ENCODE peak calls at places on chromosomes 6 and 20, in five cellular contexts. R is endothelial cell of umbilical vein, A is body of pancreas, P is right lobe of liver, T is upper lobe of right lung. G is an unnamed sample.

GRCh38 chr20:32474967-32475819 is 109.9 kb downstream of the NOL4L start:
- DNase-seq in A (peak; percentile 86), R (peak; percentile 91), P (peak; percentile 86), T (peak; percentile 95), G (peak; percentile 99)

GRCh38 chr6:136627191-136627590 is 77.0 kb upstream of the MAP7 start:
- DNase-seq in R (no peak), T (no peak), P (no peak), A (no peak), G (no peak)

GRCh38 chr20:57618091-57618765 is 2.0 kb downstream of the ZBP1 start:
- DNase-seq in A (no peak), P (no peak), T (peak; percentile 60), R (no peak), G (peak; percentile 91)

GRCh38 chr6:148249160-148249559 is 93.5 kb upstream of the SASH1 start:
- DNase-seq in T (no peak), A (peak; percentile 37), R (no peak), P (no peak), G (no peak)

GRCh38 chr6:85124472-85125428 is 325.1 kb upstream of the NT5E start:
- DNase-seq in R (no peak), P (no peak), A (no peak), T (no peak), G (no peak)

GRCh38 chr6:111427341-111428116 is 55.5 kb downstream of the REV3L start:
- DNase-seq in A (peak; percentile 23), P (no peak), R (peak; percentile 90), T (no peak), G (no peak)

GRCh38 chr20:53943522-53944291 is 126.7 kb downstream of the BCAS1 start:
- DNase-seq in A (peak; percentile 31), T (no peak), R (peak; percentile 64), P (no peak), G (no peak)

GRCh38 chr6:34953084-34954025 is 64.3 kb downstream of the ANKS1A start:
- DNase-seq in T (no peak), P (no peak), R (peak; percentile 70), A (peak; percentile 70), G (no peak)

GRCh38 chr6:26550250-26550993 is 12.3 kb downstream of the HMGN4 start:
- DNase-seq in T (peak; percentile 84), R (peak; percentile 32), P (peak; percentile 53), A (peak; percentile 27), G (no peak)

GRCh38 chr6:129033173-129033572 is 150.2 kb downstream of the LAMA2 start:
- DNase-seq in R (no peak), A (no peak), P (no peak), T (no peak), G (no peak)

GRCh38 chr20:58223358-58223941 is 5.0 kb downstream of the ANKRD60 start:
- DNase-seq in A (no peak), P (no peak), T (no peak), R (no peak), G (no peak)

GRCh38 chr20:43511879-43512278 is 4.4 kb downstream of the L3MBTL1 start:
- DNase-seq in A (no peak), T (no peak), P (no peak), R (no peak), G (no peak)

GRCh38 chr20:43507150-43508080 is at the start of gene L3MBTL1:
- DNase-seq in P (peak; percentile 58), A (peak; percentile 64), T (peak; percentile 84), R (peak; percentile 35), G (peak; percentile 86)

GRCh38 chr20:43508106-43508505 is 609 bp downstream of the L3MBTL1 start:
- DNase-seq in P (no peak), A (no peak), T (no peak), R (no peak), G (no peak)

GRCh38 chr20:43506238-43506637 is 1.3 kb upstream of the L3MBTL1 start:
- DNase-seq in A (no peak), P (no peak), R (no peak), T (no peak), G (no peak)

GRCh38 chr20:43508604-43509040 is 1.1 kb downstream of the L3MBTL1 start:
- DNase-seq in T (no peak), P (no peak), R (no peak), A (no peak), G (no peak)
- TF ChIP-seq CTCF in T (no peak), P (no peak), R (no peak), A (no peak), G (no peak)

GRCh38 chr6:36980129-36980528 is 5.9 kb downstream of the MTCH1 start:
- DNase-seq in P (no peak), R (no peak), A (no peak), T (no peak), G (no peak)

GRCh38 chr6:36978687-36979086 is 7.3 kb downstream of the MTCH1 start:
- DNase-seq in R (no peak), A (no peak), P (no peak), T (no peak), G (no peak)

GRCh38 chr6:36983538-36983937 is 2.5 kb downstream of the MTCH1 start:
- DNase-seq in A (no peak), T (no peak), R (no peak), P (no peak), G (no peak)

GRCh38 chr6:36979343-36979742 is 6.7 kb downstream of the MTCH1 start:
- DNase-seq in T (peak; percentile 65), A (peak; percentile 71), R (peak; percentile 47), P (peak; percentile 49), G (no peak)

GRCh38 chr6:36980876-36981619 is 4.9 kb downstream of the MTCH1 start:
- DNase-seq in P (no peak), T (peak; percentile 56), R (no peak), A (no peak), G (no peak)
- H3K4me1 ChIP-seq in P (peaks cover 16% of the 10 kb centered on the region), T (peaks cover 45% of the 10 kb centered on the region), R (peaks cover 21% of the 10 kb centered on the region), A (peaks cover 60% of the 10 kb centered on the region), G (peaks cover 8% of the 10 kb centered on the region)

GRCh38 chr6:164069352-164070022 is 655.0 kb downstream of the QKI start:
- DNase-seq in P (no peak), A (no peak), R (peak; percentile 64), T (no peak), G (no peak)
- H3K27ac ChIP-seq in P (no peak overlapping the region), A (no peak overlapping the region), R (peak overlapping the region; percentile 45), T (no peak overlapping the region), G (no peak overlapping the region)

GRCh38 chr6:106325336-106326178 is at the start of gene ATG5:
- DNase-seq in A (peak; percentile 100), R (peak; percentile 99), P (peak; percentile 99), T (peak; percentile 100), G (peak; percentile 98)
- TF ChIP-seq CTCF in A (no peak), R (no peak), P (no peak), T (no peak), G (peak; percentile 1)

DNA sequence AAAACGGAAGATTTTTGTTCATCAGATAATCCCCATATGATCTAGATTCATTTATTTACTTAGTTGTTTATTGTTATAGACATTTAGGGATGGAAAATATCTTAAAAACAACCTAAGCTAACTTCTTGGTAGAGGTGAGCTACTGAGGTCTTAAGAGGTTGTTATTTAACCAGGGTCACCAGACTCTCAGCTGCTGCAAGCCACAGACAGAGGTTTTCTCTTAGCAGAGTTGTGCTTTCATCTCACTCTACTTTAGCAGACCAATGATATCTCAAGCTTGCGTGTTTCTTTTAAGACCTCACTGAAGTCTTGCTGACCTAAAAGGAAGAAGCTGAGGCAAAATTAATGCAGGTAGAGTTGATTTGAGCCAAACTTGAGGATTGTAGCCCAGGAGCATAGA is 43.6 kb downstream of the NCOA7 start:
- DNase-seq in P (no peak), A (no peak), R (peak; percentile 50), T (no peak), G (no peak)
- H3K4me1 ChIP-seq in P (peaks cover 5% of the 10 kb centered on the region), A (peaks cover 13% of the 10 kb centered on the region), R (peaks cover 28% of the 10 kb centered on the region), T (peaks cover 44% of the 10 kb centered on the region), G (no peaks in the 10 kb centered on the region)

GRCh38 chr6:78909391-78909790 is 42.0 kb downstream of the IRAK1BP1 start:
- DNase-seq in R (no peak), A (peak; percentile 16), P (no peak), T (no peak), G (no peak)

GRCh38 chr6:78910611-78911134 is 43.3 kb downstream of the IRAK1BP1 start:
- DNase-seq in P (peak; percentile 25), A (peak; percentile 8), R (peak; percentile 28), T (peak; percentile 69), G (no peak)

GRCh38 chr6:78911218-78911617 is 43.9 kb downstream of the IRAK1BP1 start:
- DNase-seq in A (no peak), R (no peak), T (no peak), P (no peak), G (no peak)

GRCh38 chr6:78908621-78909020 is 41.3 kb downstream of the IRAK1BP1 start:
- DNase-seq in A (no peak), P (no peak), R (no peak), T (no peak), G (no peak)
- H3K27ac ChIP-seq in A (no peak overlapping the region), P (no peak overlapping the region), R (no peak overlapping the region), T (no peak overlapping the region), G (no peak overlapping the region)

GRCh38 chr20:25390538-25391528 is at the start of gene ABHD12:
- DNase-seq in T (peak; percentile 99), R (peak; percentile 96), P (peak; percentile 98), A (peak; percentile 97), G (peak; percentile 96)
- TF ChIP-seq CTCF in T (no peak), R (no peak), P (no peak), A (no peak), G (no peak)

GRCh38 chr6:15453622-15454021 is 207.8 kb downstream of the JARID2 start:
- DNase-seq in A (no peak), P (no peak), R (no peak), T (no peak), G (no peak)
- H3K4me1 ChIP-seq in A (no peaks in the 10 kb centered on the region), P (no peaks in the 10 kb centered on the region), R (no peaks in the 10 kb centered on the region), T (no peaks in the 10 kb centered on the region), G (peaks cover 16% of the 10 kb centered on the region)